ENCODE peak calls at places on chromosomes 11 and 22, in six cellular contexts. C, R, E, O, G and Q are unnamed samples.

GRCh38 chr11:79461144-79461543 is 20.3 kb upstream of the TENM4 start:
- DNase-seq in C (no peak), R (peak; percentile 70), E (no peak), O (no peak), G (no peak), Q (peak; percentile 5)

GRCh38 chr11:130840683-130841082 is 75.6 kb downstream of the SNX19 start:
- DNase-seq in C (no peak), R (no peak), E (no peak), O (no peak), G (no peak), Q (no peak)

GRCh38 chr22:50162391-50162956 is 8.1 kb upstream of the PANX2 start:
- DNase-seq in C (no peak), R (no peak), E (no peak), O (no peak), G (no peak), Q (no peak)

GRCh38 chr11:130128626-130129025 is 31.0 kb upstream of the ST14 start:
- DNase-seq in C (no peak), R (no peak), E (no peak), O (no peak), G (no peak), Q (no peak)

GRCh38 chr11:64848779-64849599 is 4.5 kb upstream of the CDC42BPG start:
- DNase-seq in C (no peak), R (peak; percentile 46), E (no peak), O (peak; percentile 57), G (no peak), Q (no peak)

GRCh38 chr22:22811016-22812009 is 76.3 kb upstream of the IGLL5 start:
- DNase-seq in C (no peak), R (no peak), E (no peak), O (no peak), G (no peak), Q (no peak)

GRCh38 chr11:117456027-117456720 is 128.5 kb downstream of the CEP164 start:
- DNase-seq in C (peak; percentile 7), R (no peak), E (no peak), O (no peak), G (no peak), Q (no peak)

GRCh38 chr22:36336246-36337182 is 51.3 kb downstream of the MYH9 start:
- DNase-seq in C (no peak), R (no peak), E (no peak), O (no peak), G (no peak), Q (no peak)

GRCh38 chr22:28268176-28268575 is 349.1 kb upstream of the PITPNB start:
- DNase-seq in C (no peak), R (no peak), E (no peak), O (no peak), G (no peak), Q (no peak)

GRCh38 chr11:126277780-126278179 is 5.1 kb upstream of the TIRAP start:
- DNase-seq in C (no peak), R (no peak), E (no peak), O (no peak), G (no peak), Q (no peak)

GRCh38 chr11:66688561-66689534 is 11.2 kb upstream of the RBM4B start:
- DNase-seq in C (no peak), R (no peak), E (no peak), O (no peak), G (no peak), Q (no peak)

GRCh38 chr11:36051235-36052072 is 107.6 kb downstream of the LDLRAD3 start:
- DNase-seq in C (no peak), R (no peak), E (no peak), O (no peak), G (no peak), Q (no peak)

GRCh38 chr11:95291946-95292345 is 60.9 kb upstream of the SESN3 start:
- DNase-seq in C (no peak), R (peak; percentile 68), E (no peak), O (no peak), G (no peak), Q (no peak)

GRCh38 chr11:720642-721346 is 14.8 kb downstream of the EPS8L2 start:
- DNase-seq in C (no peak), R (peak; percentile 28), E (no peak), O (no peak), G (no peak), Q (no peak)

GRCh38 chr22:30263883-30264282 is 2.8 kb downstream of the OSM start:
- DNase-seq in C (no peak), R (no peak), E (no peak), O (no peak), G (no peak), Q (no peak)

GRCh38 chr22:16917144-16918003 is 90.6 kb downstream of the GAB4 start:
- DNase-seq in C (peak; percentile 18), R (peak; percentile 77), E (no peak), O (peak; percentile 64), G (peak; percentile 50), Q (peak; percentile 39)

GRCh38 chr11:85953491-85954143 is 98.4 kb downstream of the CCDC83 start:
- DNase-seq in C (no peak), R (no peak), E (no peak), O (no peak), G (no peak), Q (no peak)

GRCh38 chr11:110490886-110491285 is 61.1 kb downstream of the FDX1 start:
- DNase-seq in C (no peak), R (no peak), E (no peak), O (no peak), G (no peak), Q (no peak)

GRCh38 chr22:31681625-31682345 is 19.8 kb upstream of the PISD start:
- DNase-seq in C (no peak), R (no peak), E (peak; percentile 68), O (no peak), G (no peak), Q (no peak)

GRCh38 chr11:14075118-14075601 is 112.6 kb downstream of the SPON1 start:
- DNase-seq in C (peak; percentile 56), R (no peak), E (peak; percentile 4), O (peak; percentile 66), G (peak; percentile 50), Q (no peak)

GRCh38 chr11:44188643-44189042 is 93.2 kb downstream of the EXT2 start:
- DNase-seq in C (no peak), R (no peak), E (no peak), O (no peak), G (no peak), Q (no peak)

GRCh38 chr11:114400974-114401223 is 433 bp downstream of the RBM7 start:
- DNase-seq in C (no peak), R (no peak), E (no peak), O (no peak), G (no peak), Q (no peak)

GRCh38 chr22:32752326-32752725 is 49.2 kb upstream of the TIMP3 start:
- DNase-seq in C (no peak), R (no peak), E (no peak), O (no peak), G (no peak), Q (no peak)

GRCh38 chr11:75248924-75249256 is 8.3 kb downstream of the TPBGL start:
- DNase-seq in C (no peak), R (no peak), E (no peak), O (no peak), G (no peak), Q (no peak)

GRCh38 chr11:70111269-70112016 is 33.3 kb downstream of the ANO1 start:
- DNase-seq in C (no peak), R (peak; percentile 44), E (peak; percentile 40), O (no peak), G (no peak), Q (no peak)

GRCh38 chr11:72432347-72433287 is 1.7 kb downstream of the CLPB start:
- DNase-seq in C (no peak), R (no peak), E (no peak), O (no peak), G (no peak), Q (no peak)

GRCh38 chr11:31442086-31442485 is 67.3 kb downstream of the IMMP1L start:
- DNase-seq in C (no peak), R (no peak), E (no peak), O (no peak), G (no peak), Q (no peak)

GRCh38 chr11:57649826-57650738 is at the start of gene YPEL4:
- DNase-seq in C (peak; percentile 63), R (peak; percentile 83), E (peak; percentile 46), O (peak; percentile 73), G (no peak), Q (no peak)

GRCh38 chr11:65767406-65767805 is 13.4 kb downstream of the AP5B1 start:
- DNase-seq in C (no peak), R (no peak), E (no peak), O (no peak), G (no peak), Q (no peak)

GRCh38 chr22:26902401-26903029 is 245.1 kb downstream of the MIAT start:
- DNase-seq in C (no peak), R (no peak), E (no peak), O (no peak), G (no peak), Q (no peak)

GRCh38 chr22:21621891-21622623 is 7.8 kb downstream of the YDJC start:
- DNase-seq in C (no peak), R (no peak), E (no peak), O (no peak), G (no peak), Q (no peak)

GRCh38 chr11:76782526-76783293 is 446 bp upstream of the TSKU start:
- DNase-seq in C (no peak), R (peak; percentile 97), E (peak; percentile 82), O (no peak), G (peak; percentile 94), Q (no peak)

GRCh38 chr22:29269230-29269604 is 1.1 kb downstream of the EWSR1 start:
- DNase-seq in C (no peak), R (no peak), E (no peak), O (no peak), G (no peak), Q (no peak)

GRCh38 chr11:67027943-67028542 is 5.1 kb downstream of the SYT12 start:
- DNase-seq in C (no peak), R (no peak), E (no peak), O (no peak), G (no peak), Q (no peak)

GRCh38 chr11:130546438-130546837 is 98.0 kb downstream of the ADAMTS15 start:
- DNase-seq in C (no peak), R (no peak), E (no peak), O (no peak), G (no peak), Q (no peak)

GRCh38 chr11:130068986-130069683 is 559 bp upstream of the APLP2 start:
- DNase-seq in C (peak; percentile 68), R (peak; percentile 61), E (peak; percentile 60), O (peak; percentile 50), G (no peak), Q (peak; percentile 43)